ENCODE peak calls at places on chromosomes 4 and X, in nine cellular contexts. One of them, this sample, is unnamed.

GRCh38 chr4:180827610-180828009 is 1415.6 kb upstream of the TENM3 start:
- DNase-seq in fibroblast of mammary gland: peak; percentile 21
- DNase-seq in cardiac muscle cell: peak; percentile 23
- DNase-seq in thyroid gland: no peak
- DNase-seq in tibial artery: no peak
- DNase-seq in lower leg skin: no peak
- DNase-seq in HepG2: no peak
- DNase-seq in astrocyte of the spinal cord: peak; percentile 32
- DNase-seq in CD8-positive, alpha-beta memory T cell: no peak
- DNase-seq in this sample: no peak

GRCh38 chr4:148776944-148777343 is 334.7 kb upstream of the NR3C2 start:
- DNase-seq in fibroblast of mammary gland: no peak
- DNase-seq in cardiac muscle cell: no peak
- DNase-seq in thyroid gland: peak; percentile 42
- DNase-seq in tibial artery: no peak
- DNase-seq in lower leg skin: no peak
- DNase-seq in HepG2: no peak
- DNase-seq in astrocyte of the spinal cord: peak; percentile 64
- DNase-seq in CD8-positive, alpha-beta memory T cell: no peak
- DNase-seq in this sample: no peak

GRCh38 chr4:98199247-98199646 is 56.0 kb upstream of the STPG2 start:
- DNase-seq in fibroblast of mammary gland: peak; percentile 7
- DNase-seq in cardiac muscle cell: no peak
- DNase-seq in thyroid gland: no peak
- DNase-seq in tibial artery: no peak
- DNase-seq in lower leg skin: no peak
- DNase-seq in HepG2: no peak
- DNase-seq in astrocyte of the spinal cord: no peak
- DNase-seq in CD8-positive, alpha-beta memory T cell: no peak
- DNase-seq in this sample: no peak

GRCh38 chr4:168842186-168842585 is 167.9 kb downstream of the CBR4 start:
- DNase-seq in fibroblast of mammary gland: peak; percentile 60
- DNase-seq in cardiac muscle cell: no peak
- DNase-seq in thyroid gland: no peak
- DNase-seq in tibial artery: no peak
- DNase-seq in lower leg skin: no peak
- DNase-seq in HepG2: no peak
- DNase-seq in astrocyte of the spinal cord: no peak
- DNase-seq in CD8-positive, alpha-beta memory T cell: no peak
- DNase-seq in this sample: no peak

GRCh38 chr4:27084685-27085356 is 224.2 kb downstream of the STIM2 start:
- DNase-seq in fibroblast of mammary gland: peak; percentile 21
- DNase-seq in cardiac muscle cell: peak; percentile 21
- DNase-seq in thyroid gland: peak; percentile 5
- DNase-seq in tibial artery: no peak
- DNase-seq in lower leg skin: peak; percentile 83
- DNase-seq in HepG2: no peak
- DNase-seq in astrocyte of the spinal cord: peak; percentile 34
- DNase-seq in CD8-positive, alpha-beta memory T cell: no peak
- DNase-seq in this sample: peak; percentile 33

GRCh38 chr4:152014280-152014679 is 253.5 kb upstream of the GATB start:
- DNase-seq in fibroblast of mammary gland: no peak
- DNase-seq in cardiac muscle cell: no peak
- DNase-seq in thyroid gland: no peak
- DNase-seq in tibial artery: no peak
- DNase-seq in lower leg skin: no peak
- DNase-seq in HepG2: no peak
- DNase-seq in astrocyte of the spinal cord: no peak
- DNase-seq in CD8-positive, alpha-beta memory T cell: peak; percentile 11
- DNase-seq in this sample: no peak

GRCh38 chr4:56909083-56909981 is 1.6 kb downstream of the REST start:
- DNase-seq in fibroblast of mammary gland: peak; percentile 49
- DNase-seq in cardiac muscle cell: peak; percentile 64
- DNase-seq in thyroid gland: peak; percentile 54
- DNase-seq in tibial artery: peak; percentile 73
- DNase-seq in lower leg skin: peak; percentile 91
- DNase-seq in HepG2: peak; percentile 28
- DNase-seq in astrocyte of the spinal cord: peak; percentile 56
- DNase-seq in CD8-positive, alpha-beta memory T cell: peak; percentile 36
- DNase-seq in this sample: peak; percentile 66

GRCh38 chr4:106032851-106033286 is 137.6 kb downstream of the NPNT start:
- DNase-seq in fibroblast of mammary gland: peak; percentile 63
- DNase-seq in cardiac muscle cell: peak; percentile 34
- DNase-seq in thyroid gland: no peak
- DNase-seq in tibial artery: peak; percentile 83
- DNase-seq in lower leg skin: no peak
- DNase-seq in HepG2: peak; percentile 37
- DNase-seq in astrocyte of the spinal cord: peak; percentile 25
- DNase-seq in CD8-positive, alpha-beta memory T cell: no peak
- DNase-seq in this sample: no peak

GRCh38 chr4:2462218-2462991 is 6.5 kb upstream of the RNF4 start:
- DNase-seq in fibroblast of mammary gland: peak; percentile 64
- DNase-seq in cardiac muscle cell: peak; percentile 80
- DNase-seq in thyroid gland: peak; percentile 65
- DNase-seq in tibial artery: peak; percentile 75
- DNase-seq in lower leg skin: no peak
- DNase-seq in HepG2: peak; percentile 30
- DNase-seq in astrocyte of the spinal cord: peak; percentile 64
- DNase-seq in CD8-positive, alpha-beta memory T cell: peak; percentile 60
- DNase-seq in this sample: peak; percentile 47

GRCh38 chr4:153260553-153261306 is 56.5 kb downstream of the TRIM2 start:
- DNase-seq in fibroblast of mammary gland: peak; percentile 78
- DNase-seq in cardiac muscle cell: peak; percentile 17
- DNase-seq in thyroid gland: no peak
- DNase-seq in tibial artery: no peak
- DNase-seq in lower leg skin: no peak
- DNase-seq in HepG2: no peak
- DNase-seq in astrocyte of the spinal cord: peak; percentile 22
- DNase-seq in CD8-positive, alpha-beta memory T cell: no peak
- DNase-seq in this sample: no peak

GRCh38 chrX:1265061-1265460 is 3.6 kb upstream of the CSF2RA start:
- DNase-seq in fibroblast of mammary gland: no peak
- DNase-seq in cardiac muscle cell: no peak
- DNase-seq in thyroid gland: no peak
- DNase-seq in tibial artery: no peak
- DNase-seq in lower leg skin: no peak
- DNase-seq in HepG2: no peak
- DNase-seq in astrocyte of the spinal cord: no peak
- DNase-seq in CD8-positive, alpha-beta memory T cell: no peak
- DNase-seq in this sample: no peak

GRCh38 chr4:1279253-1279652 is 10.4 kb upstream of the MAEA start:
- DNase-seq in fibroblast of mammary gland: no peak
- DNase-seq in cardiac muscle cell: no peak
- DNase-seq in thyroid gland: no peak
- DNase-seq in tibial artery: no peak
- DNase-seq in lower leg skin: peak; percentile 68
- DNase-seq in HepG2: no peak
- DNase-seq in astrocyte of the spinal cord: no peak
- DNase-seq in CD8-positive, alpha-beta memory T cell: no peak
- DNase-seq in this sample: no peak

GRCh38 chrX:102746134-102746584 is 25.6 kb downstream of the GPRASP3 start:
- DNase-seq in fibroblast of mammary gland: peak; percentile 10
- DNase-seq in cardiac muscle cell: peak; percentile 45
- DNase-seq in thyroid gland: peak; percentile 52
- DNase-seq in tibial artery: peak; percentile 62
- DNase-seq in lower leg skin: peak; percentile 85
- DNase-seq in HepG2: no peak
- DNase-seq in astrocyte of the spinal cord: peak; percentile 11
- DNase-seq in CD8-positive, alpha-beta memory T cell: no peak
- DNase-seq in this sample: no peak

GRCh38 chr4:38489924-38490639 is 173.9 kb upstream of the KLF3 start:
- DNase-seq in fibroblast of mammary gland: no peak
- DNase-seq in cardiac muscle cell: peak; percentile 66
- DNase-seq in thyroid gland: peak; percentile 1
- DNase-seq in tibial artery: no peak
- DNase-seq in lower leg skin: no peak
- DNase-seq in HepG2: peak; percentile 28
- DNase-seq in astrocyte of the spinal cord: peak; percentile 43
- DNase-seq in CD8-positive, alpha-beta memory T cell: no peak
- DNase-seq in this sample: no peak

GRCh38 chr4:176638992-176639391 is 153.7 kb downstream of the VEGFC start:
- DNase-seq in fibroblast of mammary gland: peak; percentile 65
- DNase-seq in cardiac muscle cell: peak; percentile 28
- DNase-seq in thyroid gland: no peak
- DNase-seq in tibial artery: no peak
- DNase-seq in lower leg skin: no peak
- DNase-seq in HepG2: no peak
- DNase-seq in astrocyte of the spinal cord: no peak
- DNase-seq in CD8-positive, alpha-beta memory T cell: no peak
- DNase-seq in this sample: no peak

GRCh38 chr4:120801171-120801758 is 121.3 kb downstream of the PRDM5 start:
- DNase-seq in fibroblast of mammary gland: peak; percentile 74
- DNase-seq in cardiac muscle cell: peak; percentile 69
- DNase-seq in thyroid gland: peak; percentile 41
- DNase-seq in tibial artery: peak; percentile 64
- DNase-seq in lower leg skin: no peak
- DNase-seq in HepG2: no peak
- DNase-seq in astrocyte of the spinal cord: peak; percentile 60
- DNase-seq in CD8-positive, alpha-beta memory T cell: no peak
- DNase-seq in this sample: no peak

GRCh38 chr4:5573965-5574364 is 134.4 kb downstream of the EVC2 start:
- DNase-seq in fibroblast of mammary gland: no peak
- DNase-seq in cardiac muscle cell: no peak
- DNase-seq in thyroid gland: no peak
- DNase-seq in tibial artery: no peak
- DNase-seq in lower leg skin: no peak
- DNase-seq in HepG2: no peak
- DNase-seq in astrocyte of the spinal cord: no peak
- DNase-seq in CD8-positive, alpha-beta memory T cell: no peak
- DNase-seq in this sample: no peak

GRCh38 chrX:72467171-72467570 is 105.5 kb downstream of the HDAC8 start:
- DNase-seq in fibroblast of mammary gland: no peak
- DNase-seq in cardiac muscle cell: no peak
- DNase-seq in thyroid gland: no peak
- DNase-seq in tibial artery: no peak
- DNase-seq in lower leg skin: no peak
- DNase-seq in HepG2: no peak
- DNase-seq in astrocyte of the spinal cord: no peak
- DNase-seq in CD8-positive, alpha-beta memory T cell: no peak
- DNase-seq in this sample: peak; percentile 18

GRCh38 chr4:88531549-88531948 is 8.0 kb upstream of the PYURF start:
- DNase-seq in fibroblast of mammary gland: peak; percentile 43
- DNase-seq in cardiac muscle cell: no peak
- DNase-seq in thyroid gland: no peak
- DNase-seq in tibial artery: no peak
- DNase-seq in lower leg skin: no peak
- DNase-seq in HepG2: no peak
- DNase-seq in astrocyte of the spinal cord: peak; percentile 11
- DNase-seq in CD8-positive, alpha-beta memory T cell: no peak
- DNase-seq in this sample: no peak
- H3K4me3 ChIP-seq in fibroblast of mammary gland: peak overlapping the region; percentile 63
- H3K4me3 ChIP-seq in cardiac muscle cell: no peak overlapping the region
- H3K4me3 ChIP-seq in thyroid gland: no peak overlapping the region
- H3K4me3 ChIP-seq in tibial artery: no peak overlapping the region
- H3K4me3 ChIP-seq in lower leg skin: no peak overlapping the region
- H3K4me3 ChIP-seq in HepG2: no peak overlapping the region
- H3K4me3 ChIP-seq in astrocyte of the spinal cord: no peak overlapping the region
- H3K4me3 ChIP-seq in CD8-positive, alpha-beta memory T cell: no peak overlapping the region
- H3K4me3 ChIP-seq in this sample: no peak overlapping the region

GRCh38 chr4:41142356-41142755 is 72.0 kb downstream of the APBB2 start:
- DNase-seq in fibroblast of mammary gland: no peak
- DNase-seq in cardiac muscle cell: peak; percentile 50
- DNase-seq in thyroid gland: no peak
- DNase-seq in tibial artery: peak; percentile 76
- DNase-seq in lower leg skin: no peak
- DNase-seq in HepG2: no peak
- DNase-seq in astrocyte of the spinal cord: no peak
- DNase-seq in CD8-positive, alpha-beta memory T cell: no peak
- DNase-seq in this sample: no peak
- H3K4me3 ChIP-seq in fibroblast of mammary gland: no peak overlapping the region
- H3K4me3 ChIP-seq in cardiac muscle cell: no peak overlapping the region
- H3K4me3 ChIP-seq in thyroid gland: no peak overlapping the region
- H3K4me3 ChIP-seq in tibial artery: peak overlapping the region; percentile 16
- H3K4me3 ChIP-seq in lower leg skin: no peak overlapping the region
- H3K4me3 ChIP-seq in HepG2: no peak overlapping the region
- H3K4me3 ChIP-seq in astrocyte of the spinal cord: no peak overlapping the region
- H3K4me3 ChIP-seq in CD8-positive, alpha-beta memory T cell: no peak overlapping the region
- H3K4me3 ChIP-seq in this sample: no peak overlapping the region

DNA sequence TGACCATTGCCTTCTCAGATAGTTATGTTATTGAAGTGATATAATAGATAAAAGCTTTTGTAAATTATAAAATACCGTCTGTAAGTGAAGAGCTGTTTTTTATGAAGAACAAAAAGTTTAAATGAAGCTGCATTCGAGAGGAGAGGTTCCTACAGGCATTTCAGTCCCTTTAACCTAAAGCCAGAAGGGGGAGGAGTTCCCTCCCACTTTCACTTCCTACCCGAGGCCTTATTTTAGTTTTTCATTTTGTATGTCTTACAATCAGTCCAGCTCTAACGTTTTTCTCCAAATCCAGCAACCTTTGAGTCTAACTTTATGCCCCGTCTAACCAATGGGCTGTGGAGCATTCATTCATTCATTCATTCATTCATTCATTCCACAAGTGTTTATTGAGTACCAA is 16.5 kb upstream of the SOX3 start:
- DNase-seq in fibroblast of mammary gland: no peak
- DNase-seq in cardiac muscle cell: no peak
- DNase-seq in thyroid gland: no peak
- DNase-seq in tibial artery: no peak
- DNase-seq in lower leg skin: no peak
- DNase-seq in HepG2: no peak
- DNase-seq in astrocyte of the spinal cord: no peak
- DNase-seq in CD8-positive, alpha-beta memory T cell: no peak
- DNase-seq in this sample: no peak
- H3K4me3 ChIP-seq in fibroblast of mammary gland: no peak overlapping the region
- H3K4me3 ChIP-seq in cardiac muscle cell: no peak overlapping the region
- H3K4me3 ChIP-seq in thyroid gland: no peak overlapping the region
- H3K4me3 ChIP-seq in tibial artery: no peak overlapping the region
- H3K4me3 ChIP-seq in lower leg skin: no peak overlapping the region
- H3K4me3 ChIP-seq in HepG2: no peak overlapping the region
- H3K4me3 ChIP-seq in astrocyte of the spinal cord: no peak overlapping the region
- H3K4me3 ChIP-seq in CD8-positive, alpha-beta memory T cell: no peak overlapping the region
- H3K4me3 ChIP-seq in this sample: no peak overlapping the region

GRCh38 chr4:118730683-118731082 is 45.5 kb downstream of the METTL14 start:
- DNase-seq in fibroblast of mammary gland: no peak
- DNase-seq in cardiac muscle cell: no peak
- DNase-seq in thyroid gland: no peak
- DNase-seq in tibial artery: no peak
- DNase-seq in lower leg skin: no peak
- DNase-seq in HepG2: no peak
- DNase-seq in astrocyte of the spinal cord: no peak
- DNase-seq in CD8-positive, alpha-beta memory T cell: no peak
- DNase-seq in this sample: no peak

GRCh38 chr4:118732591-118733330 is 47.6 kb downstream of the METTL14 start:
- DNase-seq in fibroblast of mammary gland: peak; percentile 73
- DNase-seq in cardiac muscle cell: no peak
- DNase-seq in thyroid gland: no peak
- DNase-seq in tibial artery: no peak
- DNase-seq in lower leg skin: no peak
- DNase-seq in HepG2: no peak
- DNase-seq in astrocyte of the spinal cord: peak; percentile 65
- DNase-seq in CD8-positive, alpha-beta memory T cell: no peak
- DNase-seq in this sample: no peak

GRCh38 chr4:118734491-118735205 is 49.5 kb downstream of the METTL14 start:
- DNase-seq in fibroblast of mammary gland: no peak
- DNase-seq in cardiac muscle cell: no peak
- DNase-seq in thyroid gland: no peak
- DNase-seq in tibial artery: no peak
- DNase-seq in lower leg skin: no peak
- DNase-seq in HepG2: no peak
- DNase-seq in astrocyte of the spinal cord: no peak
- DNase-seq in CD8-positive, alpha-beta memory T cell: no peak
- DNase-seq in this sample: no peak

GRCh38 chr4:118727360-118727759 is 42.2 kb downstream of the METTL14 start:
- DNase-seq in fibroblast of mammary gland: no peak
- DNase-seq in cardiac muscle cell: no peak
- DNase-seq in thyroid gland: no peak
- DNase-seq in tibial artery: no peak
- DNase-seq in lower leg skin: no peak
- DNase-seq in HepG2: no peak
- DNase-seq in astrocyte of the spinal cord: no peak
- DNase-seq in CD8-positive, alpha-beta memory T cell: no peak
- DNase-seq in this sample: no peak

GRCh38 chr4:118729287-118730286 is 44.4 kb downstream of the METTL14 start:
- DNase-seq in fibroblast of mammary gland: peak; percentile 72
- DNase-seq in cardiac muscle cell: peak; percentile 59
- DNase-seq in thyroid gland: no peak
- DNase-seq in tibial artery: no peak
- DNase-seq in lower leg skin: no peak
- DNase-seq in HepG2: peak; percentile 3
- DNase-seq in astrocyte of the spinal cord: peak; percentile 87
- DNase-seq in CD8-positive, alpha-beta memory T cell: no peak
- DNase-seq in this sample: no peak
- H3K4me3 ChIP-seq in fibroblast of mammary gland: no peak overlapping the region
- H3K4me3 ChIP-seq in cardiac muscle cell: no peak overlapping the region
- H3K4me3 ChIP-seq in thyroid gland: no peak overlapping the region
- H3K4me3 ChIP-seq in tibial artery: no peak overlapping the region
- H3K4me3 ChIP-seq in lower leg skin: no peak overlapping the region
- H3K4me3 ChIP-seq in HepG2: no peak overlapping the region
- H3K4me3 ChIP-seq in astrocyte of the spinal cord: no peak overlapping the region
- H3K4me3 ChIP-seq in CD8-positive, alpha-beta memory T cell: no peak overlapping the region
- H3K4me3 ChIP-seq in this sample: no peak overlapping the region

This sample was measured in HL-60.